ENCODE peak calls at places on chromosomes 4 and X, in four cellular contexts. M is transverse colon, Q is H1, V is prostate gland. C is an unnamed sample.

GRCh38 chrX:123093792-123094191 is 90.3 kb upstream of the GRIA3 start:
- DNase-seq in M (no peak), V (no peak), Q (no peak), C (no peak)

GRCh38 chrX:115494133-115494532 is 66.8 kb upstream of the PLS3 start:
- DNase-seq in Q (no peak), V (no peak), M (no peak), C (no peak)

GRCh38 chrX:29858714-29859113 is 356.6 kb upstream of the MAGEB2 start:
- DNase-seq in V (no peak), Q (no peak), M (no peak), C (no peak)

GRCh38 chr4:10315638-10316037 is 141.6 kb downstream of the ZNF518B start:
- DNase-seq in V (no peak), M (no peak), Q (no peak), C (no peak)

GRCh38 chr4:85686398-85686797 is 211.4 kb downstream of the ARHGAP24 start:
- DNase-seq in V (no peak), Q (no peak), M (no peak), C (no peak)

GRCh38 chr4:149754526-149754925 is 61.1 kb downstream of the IQCM start:
- DNase-seq in Q (no peak), V (no peak), M (no peak), C (no peak)

GRCh38 chr4:181777518-181777917 is 465.7 kb upstream of the TENM3 start:
- DNase-seq in Q (no peak), V (no peak), M (no peak), C (no peak)

GRCh38 chr4:181592221-181592745 is 650.9 kb upstream of the TENM3 start:
- DNase-seq in M (no peak), V (no peak), Q (no peak), C (no peak)

GRCh38 chrX:11499076-11500044 is 166.4 kb downstream of the ARHGAP6 start:
- DNase-seq in Q (no peak), V (no peak), M (no peak), C (no peak)

GRCh38 chrX:15497865-15498264 is 2.7 kb upstream of the BMX start:
- DNase-seq in V (peak; percentile 5), M (peak; percentile 56), Q (peak; percentile 72), C (no peak)

GRCh38 chr4:55491486-55491885 is 55.2 kb downstream of the CLOCK start:
- DNase-seq in V (no peak), M (no peak), Q (no peak), C (no peak)

GRCh38 chr4:76641351-76641750 is 206.3 kb downstream of the SHROOM3 start:
- DNase-seq in Q (no peak), M (no peak), V (no peak), C (no peak)

GRCh38 chr4:142846729-142847606 is 867 bp upstream of the INPP4B start:
- DNase-seq in V (peak; percentile 52), Q (peak; percentile 70), M (peak; percentile 71), C (peak; percentile 56)

GRCh38 chr4:83644677-83645639 is 109.0 kb downstream of the GPAT3 start:
- DNase-seq in Q (no peak), V (peak; percentile 43), M (no peak), C (no peak)

GRCh38 chr4:143407475-143407874 is 70.8 kb downstream of the GAB1 start:
- DNase-seq in Q (no peak), V (no peak), M (no peak), C (no peak)

GRCh38 chr4:140344621-140345020 is 28.8 kb upstream of the SCOC start:
- DNase-seq in Q (no peak), V (no peak), M (no peak), C (no peak)

GRCh38 chrX:74526786-74527185 is 87.6 kb downstream of the RLIM start:
- DNase-seq in V (no peak), M (no peak), Q (no peak), C (no peak)

GRCh38 chr4:152229782-152230289 is 306.1 kb downstream of the FBXW7 start:
- DNase-seq in V (no peak), M (no peak), Q (no peak), C (no peak)

GRCh38 chr4:38676986-38677385 is 13.0 kb downstream of the KLF3 start:
- DNase-seq in M (peak; percentile 57), Q (no peak), V (no peak), C (no peak)

GRCh38 chrX:13415551-13415950 is 95.7 kb upstream of the ATXN3L start:
- DNase-seq in Q (no peak), M (no peak), V (no peak), C (no peak)

GRCh38 chr4:89303177-89303576 is 4.4 kb downstream of the GPRIN3 start:
- DNase-seq in Q (no peak), V (no peak), M (peak; percentile 52), C (no peak)

GRCh38 chrX:30597258-30598012 is 19.9 kb upstream of the TASL start:
- DNase-seq in Q (no peak), M (no peak), V (no peak), C (no peak)

GRCh38 chr4:4990857-4991540 is 28.3 kb downstream of the CYTL1 start:
- DNase-seq in M (peak; percentile 60), V (no peak), Q (no peak), C (no peak)

GRCh38 chr4:154416183-154416543 is 75.4 kb downstream of the DCHS2 start:
- DNase-seq in V (no peak), Q (peak; percentile 69), M (peak; percentile 20), C (no peak)

GRCh38 chrX:87846956-87847355 is 329.4 kb downstream of the KLHL4 start:
- DNase-seq in M (no peak), Q (no peak), V (no peak), C (no peak)

GRCh38 chr4:103719320-103720204 is at the start of gene TACR3:
- DNase-seq in Q (peak; percentile 77), M (no peak), V (no peak), C (no peak)

GRCh38 chr4:70994069-70994366 is 569 bp downstream of the DCK start:
- DNase-seq in Q (no peak), M (no peak), V (no peak), C (no peak)

GRCh38 chr4:83062748-83063147 is 27.8 kb downstream of the COPS4 start:
- DNase-seq in M (no peak), Q (no peak), V (no peak), C (no peak)

GRCh38 chr4:3070709-3071500 is 3.4 kb downstream of the HTT-AS start:
- DNase-seq in Q (no peak), V (no peak), M (no peak), C (no peak)

GRCh38 chr4:9954468-9954867 is 66.8 kb downstream of the SLC2A9 start:
- DNase-seq in M (no peak), V (no peak), Q (no peak), C (no peak)

GRCh38 chr4:1041147-1041935 is 29.9 kb downstream of the FGFRL1 start:
- DNase-seq in Q (no peak), M (no peak), V (no peak), C (no peak)

GRCh38 chr4:162909952-162910351 is 256.7 kb downstream of the NAF1 start:
- DNase-seq in V (no peak), Q (no peak), M (no peak), C (no peak)

GRCh38 chrX:45110494-45110893 is 90.2 kb downstream of the DIPK2B start:
- DNase-seq in Q (no peak), V (no peak), M (no peak), C (no peak)

GRCh38 chr4:158770671-158771070 is 1.8 kb downstream of the FNIP2 start:
- DNase-seq in M (no peak), V (no peak), Q (no peak), C (no peak)

GRCh38 chr4:158766419-158767044 is 2.3 kb upstream of the FNIP2 start:
- DNase-seq in V (no peak), Q (no peak), M (no peak), C (no peak)

GRCh38 chr4:158769175-158769831 is 477 bp downstream of the FNIP2 start:
- DNase-seq in Q (peak; percentile 76), V (peak; percentile 16), M (peak; percentile 37), C (no peak)

GRCh38 chr4:158771776-158772175 is 3.0 kb downstream of the FNIP2 start:
- DNase-seq in M (no peak), V (no peak), Q (no peak), C (no peak)

DNA sequence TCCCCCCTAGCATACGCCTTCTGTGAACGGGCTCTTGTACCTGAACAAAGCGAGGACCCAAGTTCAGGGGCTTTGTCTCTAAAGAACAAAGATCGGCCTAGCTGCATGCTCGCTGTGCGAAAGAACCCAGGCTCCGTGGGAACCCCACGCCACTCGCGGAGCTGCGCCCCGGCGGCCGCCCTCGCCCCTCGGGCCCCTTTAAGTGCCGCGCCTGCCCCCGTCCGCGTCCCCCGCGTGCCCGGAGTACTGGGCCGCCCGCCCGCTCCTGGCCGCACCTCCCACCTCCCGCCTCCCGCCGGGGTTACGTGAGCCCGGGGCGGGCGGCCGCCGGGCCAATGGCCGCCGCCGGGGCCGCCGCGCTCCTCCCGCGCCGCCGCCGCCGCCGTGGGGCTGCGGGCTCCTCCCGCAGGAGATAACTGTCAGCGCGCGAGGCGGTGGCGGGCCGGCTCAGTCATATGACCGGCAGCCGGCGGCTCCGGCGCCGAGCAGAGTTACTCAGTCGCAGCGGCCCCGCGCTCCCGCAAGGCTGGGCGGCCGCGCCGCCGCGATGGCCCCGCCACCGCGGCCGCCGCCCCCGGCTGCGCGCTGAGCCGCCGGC is at the start of gene FNIP2:
- DNase-seq in V (peak; percentile 72), M (peak; percentile 86), Q (peak; percentile 84), C (peak; percentile 50)
- TF ChIP-seq POLR2A in V (peak; percentile 53), M (peak; percentile 55), Q (peak; percentile 57), C (no peak)

GRCh38 chrX:47244676-47245075 is 11.9 kb downstream of the USP11 start:
- DNase-seq in M (no peak), V (no peak), Q (no peak), C (no peak)
- TF ChIP-seq POLR2AphosphoS5 in M (no peak), V (no peak), Q (no peak), C (no peak)

GRCh38 chr4:41857225-41857624 is 78.0 kb upstream of the TMEM33 start:
- DNase-seq in M (no peak), Q (no peak), V (no peak), C (no peak)
- H3K27me3 ChIP-seq in M (peaks cover 55% of the 10 kb centered on the region), Q (no peaks in the 10 kb centered on the region), V (peaks cover under 1% of the 10 kb centered on the region), C (no peaks in the 10 kb centered on the region)

DNA sequence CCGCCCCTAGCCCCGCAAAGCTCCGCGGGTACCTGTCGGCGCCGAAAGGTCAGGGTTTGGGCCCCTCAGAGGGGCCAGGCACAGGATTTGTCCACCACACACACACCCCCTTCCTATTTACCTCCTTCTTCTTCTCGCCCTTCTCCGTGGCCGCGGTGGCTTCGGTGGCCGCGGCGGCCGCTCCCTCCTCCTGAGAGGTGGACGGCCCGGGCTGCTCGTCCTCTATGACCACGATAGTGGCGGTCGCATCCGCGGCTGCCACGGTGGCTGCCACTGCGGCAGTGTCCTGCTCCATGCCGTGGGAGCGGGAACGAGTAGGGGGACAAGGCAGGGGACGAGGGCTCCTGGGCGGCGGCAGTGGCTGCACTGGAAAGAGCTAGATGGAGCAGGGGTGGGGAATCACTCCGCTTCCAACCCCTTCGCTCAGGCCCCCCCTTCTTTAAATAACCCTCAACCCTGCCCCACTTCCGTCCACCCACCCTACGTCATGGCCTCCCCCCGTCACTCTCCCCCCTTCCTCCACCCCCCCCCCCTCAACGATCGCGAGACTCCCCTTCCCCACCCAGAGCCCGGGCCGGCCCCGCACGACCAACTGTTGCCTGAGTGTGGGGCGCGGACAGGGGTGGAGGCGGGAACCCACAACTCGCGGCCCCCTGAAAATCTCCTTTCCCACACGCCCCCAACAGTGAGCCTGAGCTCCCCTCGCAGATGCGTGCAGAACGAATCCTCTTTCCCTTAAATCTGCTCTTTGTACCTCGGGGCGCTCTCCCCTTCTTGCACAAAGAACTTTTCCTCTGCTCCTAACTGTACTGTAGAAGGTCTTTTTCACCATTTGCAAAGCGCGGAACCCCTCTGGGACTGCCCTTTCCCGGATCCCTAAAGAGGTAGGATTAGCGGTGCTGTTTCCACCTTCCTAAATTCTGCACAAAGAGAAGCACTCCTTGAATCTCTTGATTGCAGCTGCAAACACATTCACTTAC is at the start of gene SMARCA1:
- DNase-seq in V (peak; percentile 36), M (peak; percentile 17), Q (peak; percentile 58), C (no peak)
- TF ChIP-seq POLR2A in V (peak; percentile 41), M (no peak), Q (peak; percentile 82), C (no peak)